ENCODE peak calls at places on chromosome 15, in ten cellular contexts. V, A, Z, U, S, J, R, I, Q and N are unnamed samples.
A peak's percentile ranks its signal among the peaks of the same experiment; 100 is the strongest.

GRCh38 chr15:67922971-67923646 is 83.3 kb upstream of the RNU6-1 start:
- DNase-seq in V (no peak), A (no peak), Z (no peak), U (no peak), S (no peak), J (no peak), R (no peak), I (no peak), Q (no peak), N (no peak)

GRCh38 chr15:77831989-77832388 is 199.3 kb upstream of the LINGO1 start:
- DNase-seq in V (no peak), A (no peak), Z (no peak), U (no peak), S (peak; percentile 10), J (no peak), R (no peak), I (no peak), Q (no peak), N (no peak)

GRCh38 chr15:65221708-65222107 is 10.4 kb upstream of the CILP start:
- DNase-seq in V (no peak), A (no peak), Z (no peak), U (no peak), S (no peak), J (no peak), R (no peak), I (no peak), Q (no peak), N (no peak)

GRCh38 chr15:82545478-82545877 is 5.2 kb upstream of the RPS17 start:
- DNase-seq in V (no peak), A (no peak), Z (no peak), U (no peak), S (no peak), J (no peak), R (no peak), I (no peak), Q (no peak), N (no peak)

GRCh38 chr15:39817892-39818291 is 35.3 kb upstream of the FSIP1 start:
- DNase-seq in V (no peak), A (no peak), Z (no peak), U (no peak), S (no peak), J (no peak), R (no peak), I (no peak), Q (no peak), N (no peak)

GRCh38 chr15:72474912-72475601 is 927 bp downstream of the ARIH1 start:
- DNase-seq in V (peak; percentile 94), A (peak; percentile 40), Z (peak; percentile 79), U (peak; percentile 81), S (peak; percentile 89), J (peak; percentile 81), R (peak; percentile 48), I (peak; percentile 77), Q (peak; percentile 72), N (peak; percentile 85)

GRCh38 chr15:52158084-52158765 is 33.0 kb downstream of the GNB5 start:
- DNase-seq in V (no peak), A (no peak), Z (no peak), U (no peak), S (no peak), J (no peak), R (no peak), I (no peak), Q (no peak), N (no peak)

GRCh38 chr15:28110416-28110975 is 11.4 kb upstream of the OCA2 start:
- DNase-seq in V (no peak), A (no peak), Z (no peak), U (no peak), S (no peak), J (no peak), R (no peak), I (peak; percentile 29), Q (no peak), N (no peak)

GRCh38 chr15:60237411-60237810 is 160.4 kb downstream of the ANXA2 start:
- DNase-seq in V (no peak), A (no peak), Z (no peak), U (no peak), S (no peak), J (no peak), R (no peak), I (no peak), Q (no peak), N (no peak)

GRCh38 chr15:52018244-52018643 is 775 bp upstream of the MAPK6 start:
- DNase-seq in V (no peak), A (no peak), Z (no peak), U (no peak), S (no peak), J (no peak), R (no peak), I (no peak), Q (no peak), N (no peak)

GRCh38 chr15:57158589-57158988 is 217.7 kb upstream of the CGNL1 start:
- DNase-seq in V (no peak), A (no peak), Z (no peak), U (peak; percentile 79), S (no peak), J (no peak), R (no peak), I (no peak), Q (no peak), N (peak; percentile 21)

GRCh38 chr15:51281368-51281967 is 56.9 kb downstream of the CYP19A1 start:
- DNase-seq in V (no peak), A (peak; percentile 22), Z (no peak), U (peak; percentile 24), S (peak; percentile 72), J (peak; percentile 51), R (no peak), I (peak; percentile 55), Q (no peak), N (peak; percentile 57)

GRCh38 chr15:48880070-48880634 is 2.2 kb downstream of the EID1 start:
- DNase-seq in V (no peak), A (no peak), Z (no peak), U (no peak), S (no peak), J (no peak), R (no peak), I (no peak), Q (no peak), N (no peak)

GRCh38 chr15:36133686-36134085 is 445.7 kb upstream of the CDIN1 start:
- DNase-seq in V (no peak), A (no peak), Z (no peak), U (no peak), S (no peak), J (no peak), R (no peak), I (no peak), Q (no peak), N (no peak)

GRCh38 chr15:33852094-33852493 is 116.2 kb upstream of the CHRM5 start:
- DNase-seq in V (no peak), A (no peak), Z (no peak), U (no peak), S (no peak), J (no peak), R (no peak), I (no peak), Q (no peak), N (no peak)

GRCh38 chr15:77486542-77487478 is 66.1 kb downstream of the HMG20A start:
- DNase-seq in V (no peak), A (no peak), Z (no peak), U (peak; percentile 54), S (no peak), J (no peak), R (no peak), I (no peak), Q (no peak), N (no peak)

GRCh38 chr15:55289573-55290360 is at the start of gene RAB27A:
- DNase-seq in V (peak; percentile 88), A (peak; percentile 28), Z (peak; percentile 48), U (peak; percentile 76), S (peak; percentile 72), J (peak; percentile 88), R (peak; percentile 31), I (peak; percentile 70), Q (peak; percentile 76), N (peak; percentile 65)
- H3K27ac ChIP-seq in V (peak within 1 kb of the TSS; percentile 82), A (peak within 1 kb of the TSS; percentile 58), Z (peak within 1 kb of the TSS; percentile 95), U (peak within 1 kb of the TSS; percentile 83), S (peak within 1 kb of the TSS; percentile 54), J (peak within 1 kb of the TSS; percentile 77), R (peak within 1 kb of the TSS; percentile 82), I (peak within 1 kb of the TSS; percentile 93), Q (peak within 1 kb of the TSS; percentile 91), N (peak within 1 kb of the TSS; percentile 78)

DNA sequence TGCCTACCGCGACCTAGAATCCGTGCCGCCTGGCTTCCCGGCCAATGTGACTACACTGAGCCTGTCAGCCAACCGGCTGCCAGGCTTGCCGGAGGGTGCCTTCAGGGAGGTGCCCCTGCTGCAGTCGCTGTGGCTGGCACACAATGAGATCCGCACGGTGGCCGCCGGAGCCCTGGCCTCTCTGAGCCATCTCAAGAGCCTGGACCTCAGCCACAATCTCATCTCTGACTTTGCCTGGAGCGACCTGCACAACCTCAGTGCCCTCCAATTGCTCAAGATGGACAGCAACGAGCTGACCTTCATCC is 1.4 kb downstream of the ISLR start:
- DNase-seq in V (peak; percentile 76), A (no peak), Z (no peak), U (no peak), S (no peak), J (no peak), R (no peak), I (no peak), Q (no peak), N (no peak)
- H3K4me3 ChIP-seq in V (peak overlapping the region; percentile 42), A (no peak overlapping the region), Z (no peak overlapping the region), U (no peak overlapping the region), S (peak overlapping the region; percentile 34), J (no peak overlapping the region), R (peak overlapping the region; percentile 30), I (peak overlapping the region; percentile 56), Q (no peak overlapping the region), N (peak overlapping the region; percentile 54)

GRCh38 chr15:29675791-29676301 is 146.4 kb downstream of the TJP1 start:
- DNase-seq in V (no peak), A (no peak), Z (no peak), U (no peak), S (no peak), J (no peak), R (no peak), I (no peak), Q (no peak), N (no peak)
- H3K4me1 ChIP-seq in V (peaks cover 13% of the 10 kb centered on the region), A (peaks cover 10% of the 10 kb centered on the region), Z (no peaks in the 10 kb centered on the region), U (peaks cover 21% of the 10 kb centered on the region), S (no peaks in the 10 kb centered on the region), J (no peaks in the 10 kb centered on the region), R (peaks cover 31% of the 10 kb centered on the region), I (no peaks in the 10 kb centered on the region), Q (no peaks in the 10 kb centered on the region), N (no peaks in the 10 kb centered on the region)

GRCh38 chr15:99906356-99906755 is 173.1 kb upstream of the LYSMD4 start:
- DNase-seq in V (no peak), A (no peak), Z (no peak), U (no peak), S (no peak), J (no peak), R (no peak), I (no peak), Q (no peak), N (no peak)
- H3K27ac ChIP-seq in V (no peak overlapping the region), A (no peak overlapping the region), Z (no peak overlapping the region), U (no peak overlapping the region), S (no peak overlapping the region), J (no peak overlapping the region), R (no peak overlapping the region), I (no peak overlapping the region), Q (no peak overlapping the region), N (no peak overlapping the region)

DNA sequence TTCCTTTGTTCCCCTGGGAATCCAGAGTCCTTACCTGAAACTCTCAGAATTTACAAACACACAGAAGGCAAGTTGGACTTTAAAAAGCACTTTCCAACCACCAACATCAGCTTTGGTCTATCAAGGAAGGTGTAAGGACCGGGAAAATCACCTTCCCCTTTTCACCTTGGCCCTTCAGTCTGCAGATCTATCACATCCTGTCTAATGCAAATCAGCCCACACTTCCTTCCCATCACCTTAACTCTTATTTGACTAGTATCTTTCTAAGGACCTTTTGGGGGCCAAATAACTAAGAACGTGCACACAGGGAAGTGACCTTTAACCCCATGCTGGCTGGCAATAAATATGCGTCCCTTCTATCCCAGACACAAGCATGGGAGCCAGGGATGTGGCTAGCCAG is 320.6 kb downstream of the ARRDC4 start:
- DNase-seq in V (peak; percentile 8), A (no peak), Z (no peak), U (no peak), S (no peak), J (no peak), R (no peak), I (no peak), Q (no peak), N (no peak)
- H3K4me3 ChIP-seq in V (no peak overlapping the region), A (no peak overlapping the region), Z (no peak overlapping the region), U (no peak overlapping the region), S (no peak overlapping the region), J (no peak overlapping the region), R (no peak overlapping the region), I (no peak overlapping the region), Q (no peak overlapping the region), N (no peak overlapping the region)